ENCODE peak calls at places on chromosomes 3 and 15, in ten cellular contexts. One of them, this sample, is unnamed.

GRCh38 chr15:71223516-71223915 is 108.2 kb downstream of the THSD4 start:
- DNase-seq in activated T-cell treated with anti-CD3 and anti-CD28 coated beads for 24 hours: no peak
- DNase-seq in body of pancreas: no peak
- DNase-seq in GM23248: no peak
- DNase-seq in left lobe of liver: no peak
- DNase-seq in islet precursor cell: no peak
- DNase-seq in AG10803: no peak
- DNase-seq in NCI-H2081: no peak
- DNase-seq in H4: no peak
- DNase-seq in heart right ventricle: no peak
- DNase-seq in this sample: no peak

GRCh38 chr3:30578986-30579579 is 27.3 kb upstream of the TGFBR2 start:
- DNase-seq in activated T-cell treated with anti-CD3 and anti-CD28 coated beads for 24 hours: no peak
- DNase-seq in body of pancreas: no peak
- DNase-seq in GM23248: no peak
- DNase-seq in left lobe of liver: no peak
- DNase-seq in islet precursor cell: peak; percentile 71
- DNase-seq in AG10803: no peak
- DNase-seq in NCI-H2081: no peak
- DNase-seq in H4: no peak
- DNase-seq in heart right ventricle: no peak
- DNase-seq in this sample: no peak

GRCh38 chr15:80420658-80421057 is 16.5 kb downstream of the ARNT2 start:
- DNase-seq in activated T-cell treated with anti-CD3 and anti-CD28 coated beads for 24 hours: no peak
- DNase-seq in body of pancreas: no peak
- DNase-seq in GM23248: no peak
- DNase-seq in left lobe of liver: no peak
- DNase-seq in islet precursor cell: no peak
- DNase-seq in AG10803: no peak
- DNase-seq in NCI-H2081: no peak
- DNase-seq in H4: no peak
- DNase-seq in heart right ventricle: no peak
- DNase-seq in this sample: no peak

GRCh38 chr3:158702815-158703481 is 29.3 kb downstream of the RARRES1 start:
- DNase-seq in activated T-cell treated with anti-CD3 and anti-CD28 coated beads for 24 hours: no peak
- DNase-seq in body of pancreas: no peak
- DNase-seq in GM23248: peak; percentile 77
- DNase-seq in left lobe of liver: no peak
- DNase-seq in islet precursor cell: no peak
- DNase-seq in AG10803: peak; percentile 72
- DNase-seq in NCI-H2081: no peak
- DNase-seq in H4: no peak
- DNase-seq in heart right ventricle: no peak
- DNase-seq in this sample: no peak

GRCh38 chr3:30347679-30348216 is 258.7 kb upstream of the TGFBR2 start:
- DNase-seq in activated T-cell treated with anti-CD3 and anti-CD28 coated beads for 24 hours: peak; percentile 52
- DNase-seq in body of pancreas: no peak
- DNase-seq in GM23248: peak; percentile 97
- DNase-seq in left lobe of liver: no peak
- DNase-seq in islet precursor cell: no peak
- DNase-seq in AG10803: peak; percentile 85
- DNase-seq in NCI-H2081: no peak
- DNase-seq in H4: no peak
- DNase-seq in heart right ventricle: no peak
- DNase-seq in this sample: no peak

GRCh38 chr3:100006570-100007271 is 107.6 kb downstream of the FILIP1L start:
- DNase-seq in activated T-cell treated with anti-CD3 and anti-CD28 coated beads for 24 hours: no peak
- DNase-seq in body of pancreas: no peak
- DNase-seq in GM23248: peak; percentile 71
- DNase-seq in left lobe of liver: no peak
- DNase-seq in islet precursor cell: no peak
- DNase-seq in AG10803: peak; percentile 71
- DNase-seq in NCI-H2081: no peak
- DNase-seq in H4: peak; percentile 22
- DNase-seq in heart right ventricle: no peak
- DNase-seq in this sample: no peak

GRCh38 chr15:56956538-56956937 is 38.1 kb downstream of the TCF12 start:
- DNase-seq in activated T-cell treated with anti-CD3 and anti-CD28 coated beads for 24 hours: no peak
- DNase-seq in body of pancreas: no peak
- DNase-seq in GM23248: no peak
- DNase-seq in left lobe of liver: no peak
- DNase-seq in islet precursor cell: no peak
- DNase-seq in AG10803: no peak
- DNase-seq in NCI-H2081: no peak
- DNase-seq in H4: no peak
- DNase-seq in heart right ventricle: no peak
- DNase-seq in this sample: no peak

GRCh38 chr3:104126864-104127553 is 1239.7 kb upstream of the ALCAM start:
- DNase-seq in activated T-cell treated with anti-CD3 and anti-CD28 coated beads for 24 hours: no peak
- DNase-seq in body of pancreas: no peak
- DNase-seq in GM23248: no peak
- DNase-seq in left lobe of liver: peak; percentile 54
- DNase-seq in islet precursor cell: peak; percentile 57
- DNase-seq in AG10803: no peak
- DNase-seq in NCI-H2081: no peak
- DNase-seq in H4: no peak
- DNase-seq in heart right ventricle: no peak
- DNase-seq in this sample: no peak

GRCh38 chr3:10224794-10225660 is 23.2 kb upstream of the TATDN2 start:
- DNase-seq in activated T-cell treated with anti-CD3 and anti-CD28 coated beads for 24 hours: peak; percentile 60
- DNase-seq in body of pancreas: peak; percentile 80
- DNase-seq in GM23248: peak; percentile 85
- DNase-seq in left lobe of liver: peak; percentile 93
- DNase-seq in islet precursor cell: peak; percentile 81
- DNase-seq in AG10803: peak; percentile 68
- DNase-seq in NCI-H2081: peak; percentile 82
- DNase-seq in H4: peak; percentile 86
- DNase-seq in heart right ventricle: peak; percentile 53
- DNase-seq in this sample: no peak

GRCh38 chr15:39281094-39281493 is 299.8 kb upstream of the THBS1 start:
- DNase-seq in activated T-cell treated with anti-CD3 and anti-CD28 coated beads for 24 hours: no peak
- DNase-seq in body of pancreas: no peak
- DNase-seq in GM23248: peak; percentile 47
- DNase-seq in left lobe of liver: no peak
- DNase-seq in islet precursor cell: no peak
- DNase-seq in AG10803: peak; percentile 62
- DNase-seq in NCI-H2081: no peak
- DNase-seq in H4: no peak
- DNase-seq in heart right ventricle: no peak
- DNase-seq in this sample: no peak

GRCh38 chr3:195869413-195870001 is 38.8 kb downstream of the TNK2 start:
- DNase-seq in activated T-cell treated with anti-CD3 and anti-CD28 coated beads for 24 hours: no peak
- DNase-seq in body of pancreas: no peak
- DNase-seq in GM23248: no peak
- DNase-seq in left lobe of liver: no peak
- DNase-seq in islet precursor cell: no peak
- DNase-seq in AG10803: no peak
- DNase-seq in NCI-H2081: no peak
- DNase-seq in H4: no peak
- DNase-seq in heart right ventricle: no peak
- DNase-seq in this sample: no peak

GRCh38 chr3:185948292-185948691 is 10.5 kb upstream of the TRA2B start:
- DNase-seq in activated T-cell treated with anti-CD3 and anti-CD28 coated beads for 24 hours: no peak
- DNase-seq in body of pancreas: no peak
- DNase-seq in GM23248: no peak
- DNase-seq in left lobe of liver: no peak
- DNase-seq in islet precursor cell: no peak
- DNase-seq in AG10803: no peak
- DNase-seq in NCI-H2081: no peak
- DNase-seq in H4: no peak
- DNase-seq in heart right ventricle: no peak
- DNase-seq in this sample: no peak

GRCh38 chr3:57063027-57063426 is 2.6 kb downstream of the SPATA12 start:
- DNase-seq in activated T-cell treated with anti-CD3 and anti-CD28 coated beads for 24 hours: no peak
- DNase-seq in body of pancreas: no peak
- DNase-seq in GM23248: no peak
- DNase-seq in left lobe of liver: no peak
- DNase-seq in islet precursor cell: no peak
- DNase-seq in AG10803: no peak
- DNase-seq in NCI-H2081: no peak
- DNase-seq in H4: no peak
- DNase-seq in heart right ventricle: no peak
- DNase-seq in this sample: no peak

GRCh38 chr15:81531141-81531592 is 157.2 kb upstream of the TMC3 start:
- DNase-seq in activated T-cell treated with anti-CD3 and anti-CD28 coated beads for 24 hours: no peak
- DNase-seq in body of pancreas: no peak
- DNase-seq in GM23248: no peak
- DNase-seq in left lobe of liver: no peak
- DNase-seq in islet precursor cell: no peak
- DNase-seq in AG10803: no peak
- DNase-seq in NCI-H2081: no peak
- DNase-seq in H4: no peak
- DNase-seq in heart right ventricle: peak; percentile 15
- DNase-seq in this sample: no peak

GRCh38 chr3:102400142-102400541 is 34.7 kb upstream of the ZPLD1 start:
- DNase-seq in activated T-cell treated with anti-CD3 and anti-CD28 coated beads for 24 hours: no peak
- DNase-seq in body of pancreas: no peak
- DNase-seq in GM23248: peak; percentile 23
- DNase-seq in left lobe of liver: no peak
- DNase-seq in islet precursor cell: no peak
- DNase-seq in AG10803: peak; percentile 1
- DNase-seq in NCI-H2081: no peak
- DNase-seq in H4: no peak
- DNase-seq in heart right ventricle: no peak
- DNase-seq in this sample: no peak

GRCh38 chr15:87940763-87941162 is 315.8 kb downstream of the NTRK3 start:
- DNase-seq in activated T-cell treated with anti-CD3 and anti-CD28 coated beads for 24 hours: no peak
- DNase-seq in body of pancreas: no peak
- DNase-seq in GM23248: no peak
- DNase-seq in left lobe of liver: no peak
- DNase-seq in islet precursor cell: no peak
- DNase-seq in AG10803: peak; percentile 56
- DNase-seq in NCI-H2081: no peak
- DNase-seq in H4: no peak
- DNase-seq in heart right ventricle: no peak
- DNase-seq in this sample: no peak

GRCh38 chr3:181699171-181699903 is 12.4 kb upstream of the SOX2 start:
- DNase-seq in activated T-cell treated with anti-CD3 and anti-CD28 coated beads for 24 hours: no peak
- DNase-seq in body of pancreas: no peak
- DNase-seq in GM23248: no peak
- DNase-seq in left lobe of liver: no peak
- DNase-seq in islet precursor cell: no peak
- DNase-seq in AG10803: no peak
- DNase-seq in NCI-H2081: peak; percentile 91
- DNase-seq in H4: no peak
- DNase-seq in heart right ventricle: no peak
- DNase-seq in this sample: no peak

GRCh38 chr3:41075958-41076357 is 123.3 kb upstream of the CTNNB1 start:
- DNase-seq in activated T-cell treated with anti-CD3 and anti-CD28 coated beads for 24 hours: no peak
- DNase-seq in body of pancreas: no peak
- DNase-seq in GM23248: peak; percentile 6
- DNase-seq in left lobe of liver: no peak
- DNase-seq in islet precursor cell: peak; percentile 73
- DNase-seq in AG10803: no peak
- DNase-seq in NCI-H2081: no peak
- DNase-seq in H4: no peak
- DNase-seq in heart right ventricle: peak; percentile 21
- DNase-seq in this sample: no peak

GRCh38 chr3:48684054-48684349 is 1.7 kb downstream of the NCKIPSD start:
- DNase-seq in activated T-cell treated with anti-CD3 and anti-CD28 coated beads for 24 hours: no peak
- DNase-seq in body of pancreas: no peak
- DNase-seq in GM23248: peak; percentile 37
- DNase-seq in left lobe of liver: no peak
- DNase-seq in islet precursor cell: no peak
- DNase-seq in AG10803: no peak
- DNase-seq in NCI-H2081: no peak
- DNase-seq in H4: no peak
- DNase-seq in heart right ventricle: no peak
- DNase-seq in this sample: no peak

GRCh38 chr3:158737410-158737809 is 5.2 kb upstream of the RARRES1 start:
- DNase-seq in activated T-cell treated with anti-CD3 and anti-CD28 coated beads for 24 hours: no peak
- DNase-seq in body of pancreas: no peak
- DNase-seq in GM23248: no peak
- DNase-seq in left lobe of liver: no peak
- DNase-seq in islet precursor cell: no peak
- DNase-seq in AG10803: no peak
- DNase-seq in NCI-H2081: no peak
- DNase-seq in H4: no peak
- DNase-seq in heart right ventricle: no peak
- DNase-seq in this sample: no peak

This sample was measured in cortex of kidney.